ENCODE peak calls at places on chromosomes 12 and 14, in eight cellular contexts. T is breast epithelium, D is transverse colon, F is suprapubic skin, K is stomach, A is HCT116, R is GM12891, B is GM23338. N is an unnamed sample.
A peak's percentile ranks its signal among the peaks of the same experiment; 100 is the strongest.

GRCh38 chr12:93429448-93429847 is 12.3 kb downstream of the UBE2N start:
- DNase-seq in T (no peak), D (no peak), F (no peak), K (no peak), A (no peak), R (no peak), B (no peak), N (no peak)

GRCh38 chr12:30805959-30806358 is 51.2 kb upstream of the CAPRIN2 start:
- DNase-seq in T (no peak), D (no peak), F (no peak), K (no peak), A (no peak), R (no peak), B (no peak), N (no peak)

GRCh38 chr12:110813298-110813697 is 33.5 kb upstream of the CCDC63 start:
- DNase-seq in T (no peak), D (no peak), F (no peak), K (no peak), A (no peak), R (no peak), B (peak; percentile 51), N (no peak)

GRCh38 chr12:30000401-30000800 is 216.7 kb upstream of the TMTC1 start:
- DNase-seq in T (no peak), D (no peak), F (no peak), K (no peak), A (no peak), R (no peak), B (no peak), N (no peak)

GRCh38 chr14:50756300-50756699 is 74.7 kb downstream of the NIN start:
- DNase-seq in T (no peak), D (no peak), F (no peak), K (no peak), A (no peak), R (no peak), B (no peak), N (no peak)

GRCh38 chr12:49627752-49628360 is 4.5 kb downstream of the PRPF40B start:
- DNase-seq in T (no peak), D (no peak), F (no peak), K (no peak), A (peak; percentile 23), R (no peak), B (no peak), N (no peak)

GRCh38 chr14:97707603-97708002 is 910.4 kb downstream of the VRK1 start:
- DNase-seq in T (no peak), D (no peak), F (no peak), K (no peak), A (no peak), R (no peak), B (no peak), N (no peak)

GRCh38 chr14:92625213-92625612 is 111.6 kb downstream of the RIN3 start:
- DNase-seq in T (no peak), D (no peak), F (no peak), K (no peak), A (peak; percentile 69), R (no peak), B (no peak), N (no peak)

GRCh38 chr12:57069522-57069921 is 9.1 kb downstream of the NEMP1 start:
- DNase-seq in T (no peak), D (peak; percentile 66), F (no peak), K (peak; percentile 60), A (peak; percentile 72), R (no peak), B (peak; percentile 92), N (peak; percentile 95)

GRCh38 chr12:98894412-98895085 is 249.5 kb downstream of the APAF1 start:
- DNase-seq in T (no peak), D (no peak), F (no peak), K (no peak), A (no peak), R (peak; percentile 20), B (peak; percentile 74), N (no peak)

GRCh38 chr12:42442328-42442759 is 116.4 kb downstream of the PPHLN1 start:
- DNase-seq in T (no peak), D (no peak), F (no peak), K (no peak), A (no peak), R (no peak), B (peak; percentile 56), N (no peak)

GRCh38 chr12:105409286-105409685 is 78.8 kb downstream of the C12orf75 start:
- DNase-seq in T (no peak), D (no peak), F (no peak), K (no peak), A (no peak), R (no peak), B (no peak), N (no peak)

GRCh38 chr14:105258846-105259245 is 10.5 kb downstream of the BTBD6 start:
- DNase-seq in T (no peak), D (peak; percentile 51), F (no peak), K (peak; percentile 65), A (no peak), R (no peak), B (no peak), N (no peak)

GRCh38 chr12:108214486-108214885 is 85.4 kb downstream of the WSCD2 start:
- DNase-seq in T (no peak), D (no peak), F (no peak), K (no peak), A (no peak), R (peak; percentile 35), B (peak; percentile 80), N (no peak)

GRCh38 chr14:104753528-104754212 is 723 bp downstream of the SIVA1 start:
- DNase-seq in T (no peak), D (peak; percentile 32), F (no peak), K (no peak), A (no peak), R (no peak), B (peak; percentile 44), N (no peak)

GRCh38 chr12:88579941-88580871 is at the start of gene KITLG:
- DNase-seq in T (peak; percentile 80), D (peak; percentile 89), F (peak; percentile 84), K (peak; percentile 90), A (peak; percentile 76), R (peak; percentile 35), B (peak; percentile 92), N (no peak)

GRCh38 chr12:116106870-116107269 is 170.6 kb downstream of the MED13L start:
- DNase-seq in T (no peak), D (no peak), F (no peak), K (no peak), A (no peak), R (no peak), B (no peak), N (no peak)

GRCh38 chr14:23469127-23469905 is at the start of gene NGDN:
- DNase-seq in T (peak; percentile 91), D (peak; percentile 92), F (peak; percentile 96), K (peak; percentile 94), A (peak; percentile 100), R (peak; percentile 72), B (peak; percentile 99), N (peak; percentile 99)

GRCh38 chr14:95770777-95771176 is 56.9 kb upstream of the TCL1A start:
- DNase-seq in T (no peak), D (no peak), F (no peak), K (no peak), A (no peak), R (no peak), B (no peak), N (no peak)

GRCh38 chr12:111937429-111937828 is 75.5 kb downstream of the TMEM116 start:
- DNase-seq in T (no peak), D (no peak), F (no peak), K (no peak), A (no peak), R (no peak), B (no peak), N (no peak)
- TF ChIP-seq POLR2AphosphoS5 in T (no peak), D (no peak), F (no peak), K (no peak), A (no peak), R (no peak), B (no peak), N (no peak)

DNA sequence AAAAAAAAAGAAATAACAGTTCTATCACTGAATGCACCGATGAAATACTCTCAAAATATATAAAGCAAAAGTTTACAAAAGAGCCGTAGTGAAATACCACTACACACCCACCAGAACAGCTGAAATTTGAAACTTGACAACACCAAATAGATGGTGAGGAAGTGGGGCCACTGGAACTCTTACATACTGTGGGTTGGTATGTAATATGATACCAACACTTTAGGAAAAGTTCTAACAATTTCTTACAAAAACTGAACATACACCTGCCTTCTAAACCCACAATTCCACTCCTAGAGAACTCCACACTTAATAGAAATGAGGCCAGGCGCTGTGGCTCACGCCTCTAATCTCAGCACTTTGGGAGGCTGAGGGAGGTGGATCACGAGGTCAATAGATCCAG is 14.1 kb downstream of the EIF5 start:
- DNase-seq in T (no peak), D (no peak), F (no peak), K (no peak), A (no peak), R (no peak), B (no peak), N (no peak)
- TF ChIP-seq POLR2AphosphoS5 in T (no peak), D (no peak), F (no peak), K (no peak), A (no peak), R (no peak), B (no peak), N (no peak)

DNA sequence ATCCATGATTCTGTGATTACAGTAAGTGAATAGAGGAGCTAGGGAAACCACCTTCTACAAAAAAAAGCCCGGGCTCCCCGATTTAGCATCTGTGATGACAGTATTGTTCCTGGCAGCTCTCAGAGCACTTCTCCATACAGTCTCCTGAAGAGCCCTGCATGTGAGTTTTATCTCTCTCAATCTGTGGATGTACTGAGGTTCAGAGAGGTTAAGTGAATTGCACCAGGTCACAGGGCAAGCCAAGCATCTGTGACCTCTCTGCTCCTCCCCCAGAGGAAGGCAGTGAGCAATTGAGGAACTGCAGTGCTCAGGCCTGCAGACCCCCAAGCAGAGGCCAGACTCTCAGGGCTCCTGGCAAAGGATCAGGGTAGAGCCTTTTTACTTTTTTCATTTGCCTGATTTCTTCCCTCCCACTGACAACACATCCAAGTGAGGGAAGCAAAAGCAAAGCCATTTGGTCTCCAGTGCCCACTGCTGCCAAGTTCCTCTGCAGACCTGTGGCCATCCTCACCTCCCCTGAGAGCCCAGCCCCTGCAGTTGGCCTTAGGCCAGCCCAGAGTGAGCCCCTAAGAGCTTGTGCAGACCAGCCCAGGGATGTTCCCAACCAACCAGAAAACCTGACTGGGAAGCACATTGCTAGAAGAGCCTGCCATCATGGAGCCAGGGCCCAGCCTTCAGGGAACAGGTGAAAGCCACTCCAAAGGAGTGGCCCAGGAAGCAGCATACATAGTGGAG is 47.6 kb upstream of the PNMA1 start:
- DNase-seq in T (no peak), D (no peak), F (no peak), K (no peak), A (no peak), R (no peak), B (no peak), N (no peak)
- TF ChIP-seq POLR2AphosphoS5 in T (no peak), D (no peak), F (no peak), K (no peak), A (no peak), R (no peak), B (no peak), N (no peak)

GRCh38 chr12:104219361-104219892 is 3.8 kb downstream of the TXNRD1 start:
- DNase-seq in T (no peak), D (no peak), F (no peak), K (no peak), A (peak; percentile 83), R (no peak), B (no peak), N (peak; percentile 19)
- TF ChIP-seq POLR2AphosphoS5 in T (no peak), D (peak; percentile 78), F (no peak), K (peak; percentile 95), A (peak; percentile 33), R (no peak), B (no peak), N (no peak)

GRCh38 chr12:69947123-69947522 is 122.1 kb downstream of the MYRFL start:
- DNase-seq in T (no peak), D (no peak), F (no peak), K (no peak), A (no peak), R (no peak), B (no peak), N (no peak)
- TF ChIP-seq POLR2AphosphoS5 in T (no peak), D (no peak), F (no peak), K (no peak), A (no peak), R (no peak), B (no peak), N (no peak)

N was measured in HL-60.